ENCODE peak calls at places on chromosomes 1 and 21, in six cellular contexts. I is uterus; B is HCT116; D is CD4-positive, CD25-positive, alpha-beta regulatory T cell; P is psoas muscle; K is PC-3. X is an unnamed sample. For H3K9me3 and H3K27me3, the result is how much of the 10 kb centered on the place peaks cover.

GRCh38 chr21:17432732-17433057 is 80.1 kb upstream of the CXADR start:
- DNase-seq in I (no peak), B (no peak), D (no peak), P (no peak), K (no peak), X (no peak)

GRCh38 chr1:203954788-203955552 is 93.6 kb downstream of the SNRPE start:
- DNase-seq in I (no peak), B (peak), D (no peak), P (no peak), K (no peak), X (no peak)

GRCh38 chr1:61433646-61434045 is 291.3 kb downstream of the TM2D1 start:
- DNase-seq in I (no peak), B (no peak), D (no peak), P (no peak), K (no peak), X (no peak)

GRCh38 chr1:215767761-215768160 is 200.7 kb downstream of the KCTD3 start:
- DNase-seq in I (no peak), B (no peak), D (no peak), P (no peak), K (no peak), X (no peak)

GRCh38 chr1:162166934-162167615 is 97.6 kb downstream of the NOS1AP start:
- DNase-seq in I (no peak), B (no peak), D (no peak), P (no peak), K (no peak), X (no peak)

GRCh38 chr1:174743654-174744561 is 255.8 kb upstream of the CACYBP start:
- DNase-seq in I (no peak), B (peak), D (peak), P (no peak), K (peak), X (no peak)

GRCh38 chr1:150613061-150613920 is 16.1 kb downstream of the ENSA start:
- DNase-seq in I (no peak), B (peak), D (no peak), P (no peak), K (peak), X (no peak)

GRCh38 chr1:90717665-90718410 is 736 bp upstream of the BARHL2 start:
- DNase-seq in I (no peak), B (no peak), D (no peak), P (no peak), K (no peak), X (no peak)

GRCh38 chr1:109389638-109390341 is 7.9 kb downstream of the SORT1 start:
- DNase-seq in I (no peak), B (no peak), D (no peak), P (no peak), K (no peak), X (no peak)

GRCh38 chr1:244919320-244920282 is 55.3 kb upstream of the HNRNPU start:
- DNase-seq in I (no peak), B (no peak), D (no peak), P (no peak), K (no peak), X (no peak)

GRCh38 chr1:191963286-191963685 is 195.0 kb upstream of the RGS18 start:
- DNase-seq in I (no peak), B (no peak), D (no peak), P (no peak), K (no peak), X (no peak)

GRCh38 chr1:33429846-33430750 is 797 bp downstream of the PHC2 start:
- DNase-seq in I (peak), B (no peak), D (peak), P (peak), K (peak), X (peak)

GRCh38 chr1:212286437-212287131 is 1.4 kb downstream of the PPP2R5A start:
- DNase-seq in I (no peak), B (no peak), D (no peak), P (no peak), K (peak), X (no peak)

GRCh38 chr21:42320791-42321190 is 5.6 kb upstream of the TFF3 start:
- DNase-seq in I (no peak), B (no peak), D (no peak), P (no peak), K (no peak), X (no peak)

GRCh38 chr1:208058212-208059155 is 147.6 kb upstream of the CD34 start:
- DNase-seq in I (no peak), B (no peak), D (no peak), P (no peak), K (no peak), X (no peak)

GRCh38 chr1:98253145-98253544 is 332.3 kb upstream of the DPYD start:
- DNase-seq in I (no peak), B (no peak), D (no peak), P (no peak), K (no peak), X (no peak)

DNA sequence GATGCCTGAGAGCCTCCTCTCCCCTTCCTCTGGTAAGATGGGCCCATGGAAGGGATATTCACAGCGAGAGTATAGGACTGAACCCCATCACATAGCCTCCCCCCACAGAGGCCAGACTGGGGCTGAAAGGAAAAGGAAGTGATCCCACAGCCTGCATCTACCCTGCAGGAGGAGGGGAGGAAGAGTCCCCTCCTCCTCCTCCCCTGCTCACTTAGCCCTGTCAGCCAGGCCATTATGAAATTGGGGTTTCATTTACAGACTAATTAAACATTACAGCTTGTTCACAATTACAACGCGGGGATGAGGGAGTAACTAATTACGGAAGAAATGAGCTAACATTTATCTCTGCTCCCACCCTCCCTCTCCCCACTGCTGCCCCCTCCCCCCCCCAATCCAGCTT is 25.4 kb downstream of the DMAP1 start:
- DNase-seq in I (no peak), B (no peak), D (no peak), P (no peak), K (no peak), X (no peak)
- H3K27ac ChIP-seq in I (peak), B (no peak), D (no peak), P (no peak), K (no peak), X (no peak)

DNA sequence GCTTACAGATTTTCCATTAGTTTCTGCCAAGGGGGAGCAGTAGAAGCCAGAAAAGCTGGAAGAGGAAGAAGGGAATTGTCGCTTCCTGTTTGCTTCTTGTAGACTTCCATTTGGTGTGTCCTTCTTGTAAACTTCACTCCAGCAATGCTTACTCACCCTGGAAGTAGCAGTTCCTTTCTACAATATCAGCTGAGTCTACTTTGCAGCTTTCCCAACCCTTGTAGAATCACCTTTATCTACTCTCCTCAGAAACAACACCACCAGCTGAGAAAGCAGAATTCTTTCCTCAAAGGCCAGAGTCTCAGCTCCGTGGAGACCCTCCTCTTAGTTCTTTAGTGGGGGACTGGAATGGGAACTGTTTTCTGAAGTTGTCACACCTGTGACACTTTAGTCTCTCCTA is 1136.7 kb upstream of the TMPRSS15 start:
- DNase-seq in I (no peak), B (no peak), D (no peak), P (no peak), K (no peak), X (no peak)
- H3K9me3 ChIP-seq in I (under half), B (under half), D (under half), P (under half), K (under half), X (under half)

GRCh38 chr21:38652396-38652795 is 153.3 kb upstream of the ETS2 start:
- DNase-seq in I (no peak), B (no peak), D (no peak), P (no peak), K (no peak), X (no peak)

GRCh38 chr21:38651570-38651969 is 153.3 kb upstream of the ERG start:
- DNase-seq in I (no peak), B (no peak), D (no peak), P (no peak), K (no peak), X (no peak)

GRCh38 chr21:38646213-38646837 is 148.0 kb upstream of the ERG start:
- DNase-seq in I (no peak), B (no peak), D (no peak), P (no peak), K (peak), X (no peak)

GRCh38 chr21:38645282-38645681 is 147.0 kb upstream of the ERG start:
- DNase-seq in I (no peak), B (no peak), D (no peak), P (no peak), K (peak), X (no peak)

GRCh38 chr21:38649120-38649519 is 150.8 kb upstream of the ERG start:
- DNase-seq in I (no peak), B (no peak), D (no peak), P (no peak), K (no peak), X (no peak)
- H3K27me3 ChIP-seq in I (under half), B (under half), D (under half), P (under half), K (half or more), X (under half)

GRCh38 chr1:202576816-202577215 is 133.4 kb downstream of the SYT2 start:
- DNase-seq in I (no peak), B (no peak), D (no peak), P (no peak), K (peak), X (no peak)

GRCh38 chr1:202579806-202580205 is 130.4 kb downstream of the SYT2 start:
- DNase-seq in I (no peak), B (no peak), D (no peak), P (no peak), K (peak), X (no peak)

GRCh38 chr1:202578001-202578500 is 132.2 kb downstream of the SYT2 start:
- DNase-seq in I (no peak), B (no peak), D (no peak), P (no peak), K (no peak), X (no peak)

GRCh38 chr1:202577381-202577780 is 132.9 kb downstream of the SYT2 start:
- DNase-seq in I (no peak), B (no peak), D (no peak), P (no peak), K (no peak), X (no peak)

DNA sequence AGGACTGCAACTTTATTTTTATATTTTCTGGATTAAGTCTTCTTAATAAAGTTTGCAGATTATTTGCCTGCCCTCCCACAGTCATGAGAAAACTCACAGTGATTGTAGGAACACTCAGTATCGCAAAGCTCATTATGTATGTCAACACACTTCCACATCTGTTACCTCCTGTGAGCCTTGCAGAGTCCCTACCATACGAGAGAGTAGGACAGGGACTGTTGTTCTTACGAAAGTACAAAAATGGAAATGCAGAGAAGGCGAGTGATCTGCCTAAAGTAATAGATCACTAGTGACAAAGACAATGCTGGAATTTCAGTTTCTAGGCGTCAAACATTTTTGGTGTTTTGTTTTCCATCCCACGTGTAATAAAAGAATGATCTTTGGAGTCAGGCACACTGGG is 131.7 kb downstream of the SYT2 start:
- DNase-seq in I (no peak), B (no peak), D (no peak), P (no peak), K (no peak), X (no peak)
- H3K27ac ChIP-seq in I (peak), B (no peak), D (no peak), P (peak), K (no peak), X (peak)

GRCh38 chr1:165068716-165069115 is 287.8 kb downstream of the LMX1A start:
- DNase-seq in I (no peak), B (no peak), D (no peak), P (no peak), K (no peak), X (no peak)

GRCh38 chr1:165067829-165068228 is 288.7 kb downstream of the LMX1A start:
- DNase-seq in I (no peak), B (no peak), D (no peak), P (no peak), K (no peak), X (no peak)

GRCh38 chr1:165073402-165074007 is 283.0 kb downstream of the LMX1A start:
- DNase-seq in I (no peak), B (peak), D (no peak), P (no peak), K (peak), X (no peak)

GRCh38 chr1:165069829-165070228 is 286.7 kb downstream of the LMX1A start:
- DNase-seq in I (no peak), B (no peak), D (no peak), P (no peak), K (peak), X (no peak)

DNA sequence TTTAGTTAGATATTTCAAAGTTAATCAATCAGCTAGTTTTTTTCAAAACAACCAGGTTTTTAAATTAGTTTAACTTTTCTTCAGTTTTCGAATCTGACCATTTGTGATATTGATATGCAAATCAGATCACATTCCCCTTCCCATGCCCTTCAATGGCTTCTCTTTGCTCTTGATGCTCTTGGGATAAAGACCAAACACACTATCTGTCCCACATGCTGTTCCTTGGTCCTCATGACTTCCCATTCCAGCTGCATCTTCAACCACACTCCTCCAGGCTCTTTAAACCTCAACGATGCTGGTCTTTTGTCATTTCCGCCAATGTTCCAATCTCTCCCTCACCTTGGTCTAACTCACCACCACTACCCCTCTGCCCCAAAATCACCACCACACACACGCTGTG is 285.8 kb downstream of the LMX1A start:
- DNase-seq in I (no peak), B (no peak), D (no peak), P (no peak), K (no peak), X (no peak)
- H3K9me3 ChIP-seq in I (under half), B (under half), D (under half), P (under half), K (under half), X (under half)

X was measured in lower lobe of right lung.